ENCODE peak calls at places on chromosomes 6 and 20, in seven cellular contexts. J is Peyer's patch; V is AG04450; E is neural progenitor cell; Y is right atrium auricular region; A is aorta; N is naive thymus-derived CD4-positive, alpha-beta T cell. F is an unnamed sample. For H3K9me3, the result is how much of the 10 kb centered on the place peaks cover.

GRCh38 chr6:152720964-152721363 is 23.3 kb downstream of the MYCT1 start:
- DNase-seq in J (no peak), A (no peak), Y (no peak), V (no peak), E (no peak), N (no peak), F (no peak)

GRCh38 chr6:33314515-33314942 is 651 bp upstream of the TAPBP start:
- DNase-seq in V (no peak), Y (peak), J (peak), N (peak), A (peak), E (peak), F (peak)

GRCh38 chr6:1617466-1618304 is 8.0 kb downstream of the FOXC1 start:
- DNase-seq in J (no peak), V (no peak), E (peak), N (no peak), A (peak), Y (no peak), F (peak)

GRCh38 chr6:150622941-150623874 is 23.5 kb downstream of the PLEKHG1 start:
- DNase-seq in E (no peak), J (no peak), Y (no peak), V (no peak), A (no peak), N (no peak), F (no peak)

GRCh38 chr6:161088676-161089328 is 97.2 kb downstream of the MAP3K4 start:
- DNase-seq in E (peak), N (no peak), J (no peak), Y (no peak), A (no peak), V (no peak), F (no peak)

GRCh38 chr20:50628853-50629674 is 62.3 kb downstream of the RIPOR3 start:
- DNase-seq in A (no peak), V (no peak), E (no peak), J (no peak), Y (no peak), N (no peak), F (no peak)

GRCh38 chr20:36470482-36471062 is 70.7 kb upstream of the MYL9 start:
- DNase-seq in E (no peak), V (no peak), N (no peak), A (no peak), J (no peak), Y (no peak), F (no peak)

GRCh38 chr6:19834858-19835257 is 2.3 kb upstream of the ID4 start:
- DNase-seq in V (no peak), Y (no peak), A (no peak), N (no peak), E (no peak), J (no peak), F (no peak)

GRCh38 chr6:84119277-84119676 is 85.7 kb downstream of the MRAP2 start:
- DNase-seq in A (no peak), V (no peak), E (no peak), J (no peak), Y (no peak), N (no peak), F (no peak)

GRCh38 chr20:36399147-36399968 is 93.2 kb downstream of the DLGAP4 start:
- DNase-seq in A (no peak), V (no peak), J (no peak), N (peak), Y (no peak), E (peak), F (no peak)

GRCh38 chr6:22442826-22443225 is 126.5 kb upstream of the HDGFL1 start:
- DNase-seq in V (no peak), A (no peak), Y (no peak), N (no peak), J (no peak), E (no peak), F (no peak)

GRCh38 chr6:33008944-33009861 is at the start of gene HLA-DOA:
- DNase-seq in J (no peak), Y (no peak), N (no peak), A (peak), V (no peak), E (peak), F (no peak)

GRCh38 chr6:139271056-139271455 is 20.7 kb downstream of the TXLNB start:
- DNase-seq in E (no peak), A (no peak), N (no peak), J (no peak), V (peak), Y (no peak), F (no peak)

GRCh38 chr6:13486679-13487121 is 700 bp downstream of the GFOD1 start:
- DNase-seq in Y (peak), J (peak), N (peak), E (peak), A (peak), V (no peak), F (peak)

GRCh38 chr20:40446868-40447267 is 242.2 kb downstream of the MAFB start:
- DNase-seq in E (no peak), V (no peak), J (no peak), Y (no peak), A (no peak), N (no peak), F (no peak)

GRCh38 chr6:13397359-13398080 is 69.2 kb upstream of the TBC1D7 start:
- DNase-seq in E (no peak), A (no peak), V (no peak), N (no peak), Y (no peak), J (peak), F (no peak)

GRCh38 chr6:40900791-40901190 is 138.2 kb downstream of the UNC5CL start:
- DNase-seq in J (no peak), A (no peak), V (no peak), E (no peak), Y (no peak), N (no peak), F (no peak)

GRCh38 chr6:6008648-6009421 is 2.1 kb upstream of the NRN1 start:
- DNase-seq in V (no peak), A (peak), Y (no peak), N (peak), E (peak), J (peak), F (peak)

GRCh38 chr20:53786445-53787267 is 193.0 kb upstream of the ZNF217 start:
- DNase-seq in Y (peak), A (no peak), E (no peak), J (no peak), N (no peak), V (no peak), F (no peak)

GRCh38 chr6:55941713-55942112 is 66.3 kb upstream of the BMP5 start:
- DNase-seq in Y (no peak), A (no peak), V (no peak), N (no peak), J (no peak), E (no peak), F (no peak)

GRCh38 chr20:49890651-49891361 is 24.5 kb downstream of the SPATA2 start:
- DNase-seq in E (peak), N (no peak), V (no peak), J (no peak), Y (no peak), A (no peak), F (no peak)

GRCh38 chr6:79985128-79985527 is 19.3 kb upstream of the TTK start:
- DNase-seq in Y (no peak), E (no peak), V (no peak), N (no peak), J (no peak), A (no peak), F (no peak)

GRCh38 chr6:87146363-87146762 is 9.0 kb upstream of the ZNF292 start:
- DNase-seq in A (no peak), N (no peak), J (no peak), E (no peak), V (no peak), Y (no peak), F (no peak)

GRCh38 chr6:129766959-129767728 is 57.2 kb upstream of the ARHGAP18 start:
- DNase-seq in A (peak), E (peak), Y (no peak), J (peak), N (peak), V (peak), F (peak)
- H3K4me3 ChIP-seq in A (no peak), E (peak), Y (peak), J (peak), N (peak), V (peak), F (peak)

DNA sequence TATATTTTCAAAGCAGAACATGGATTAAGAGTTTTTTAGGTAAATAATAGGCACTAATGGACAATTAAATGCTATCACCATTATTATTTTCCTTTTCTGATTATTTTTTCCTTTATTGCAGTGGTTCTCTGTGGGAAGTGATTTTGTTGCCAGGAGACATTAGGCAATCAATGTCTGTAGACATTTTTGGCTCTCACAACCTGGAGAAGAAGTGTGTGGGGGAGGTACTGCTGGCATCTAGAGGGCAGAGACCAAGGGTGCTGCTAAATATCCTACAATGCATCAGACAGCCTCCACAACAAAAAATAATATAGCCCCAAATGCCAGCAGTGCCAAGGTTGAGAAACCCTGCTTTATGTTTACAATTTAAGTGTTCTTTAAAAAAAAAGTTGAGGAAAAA is 8.3 kb downstream of the IFNGR1 start:
- DNase-seq in V (no peak), A (no peak), N (no peak), J (no peak), E (no peak), Y (no peak), F (no peak)
- H3K9me3 ChIP-seq in V (under half), A (under half), N (under half), J (under half), E (under half), Y (under half), F (under half)

DNA sequence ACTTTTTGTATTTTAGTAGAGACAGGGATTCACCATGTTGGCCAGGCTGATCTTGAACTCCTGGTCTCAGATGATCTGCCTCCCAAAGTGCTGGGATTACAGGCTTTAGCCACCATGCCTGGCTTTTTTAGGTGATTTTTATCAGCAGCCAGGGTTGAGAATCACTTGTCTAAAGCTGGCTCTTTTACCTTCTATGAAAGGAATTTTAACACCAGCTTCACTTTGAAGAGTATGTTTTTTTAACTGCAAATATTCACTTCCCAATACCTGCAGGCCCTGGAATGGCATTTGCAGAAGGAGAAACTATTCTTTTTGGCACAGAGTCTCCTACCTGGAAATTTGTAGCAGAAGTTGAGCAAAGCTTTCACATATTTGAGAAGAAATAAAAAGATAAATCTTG is 63.6 kb upstream of the NAA20 start:
- DNase-seq in N (no peak), A (no peak), Y (no peak), J (no peak), E (no peak), V (no peak), F (no peak)
- H3K27ac ChIP-seq in N (no peak), A (no peak), Y (no peak), J (no peak), E (no peak), V (no peak), F (no peak)

GRCh38 chr20:19328676-19329075 is 116.2 kb downstream of the SLC24A3 start:
- DNase-seq in E (no peak), Y (peak), N (no peak), J (no peak), V (no peak), A (no peak), F (no peak)
- H3K4me3 ChIP-seq in E (no peak), Y (no peak), N (no peak), J (no peak), V (no peak), A (no peak), F (no peak)

GRCh38 chr6:76481101-76481500 is 408.6 kb upstream of the IMPG1 start:
- DNase-seq in J (no peak), N (no peak), V (no peak), Y (no peak), E (peak), A (no peak), F (no peak)
- H3K9me3 ChIP-seq in J (under half), N (under half), V (under half), Y (under half), E (under half), A (under half), F (under half)

GRCh38 chr20:62014889-62015375 is 50.7 kb downstream of the TAF4 start:
- DNase-seq in A (no peak), V (no peak), N (no peak), Y (no peak), J (no peak), E (no peak), F (no peak)
- H3K27ac ChIP-seq in A (no peak), V (no peak), N (no peak), Y (no peak), J (no peak), E (no peak), F (no peak)

GRCh38 chr6:170584954-170585498 is 589 bp upstream of the PDCD2 start:
- DNase-seq in J (no peak), N (no peak), A (no peak), V (no peak), Y (no peak), E (no peak), F (no peak)

GRCh38 chr6:170596426-170596825 is 12.0 kb upstream of the PDCD2 start:
- DNase-seq in E (no peak), J (no peak), V (no peak), A (no peak), N (no peak), Y (no peak), F (no peak)

DNA sequence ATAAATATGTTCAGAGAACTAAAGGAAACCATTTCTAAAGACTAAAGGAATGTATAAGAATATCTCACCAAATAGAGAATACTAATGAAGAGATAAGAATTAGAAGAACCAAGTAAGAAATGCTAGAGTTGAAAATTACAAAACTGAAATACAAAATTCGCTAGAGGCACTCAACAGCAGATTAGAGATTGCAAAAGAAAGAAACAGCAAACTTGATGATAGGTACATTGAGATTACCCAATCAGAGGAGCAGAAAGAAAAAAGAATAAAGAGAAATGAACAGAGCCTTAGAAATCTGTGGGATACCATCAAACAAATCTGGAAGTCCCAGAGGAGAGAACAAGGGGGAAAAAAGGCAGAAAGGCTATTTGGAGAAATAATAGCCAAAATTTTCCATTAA is 6.3 kb upstream of the PDCD2 start:
- DNase-seq in V (no peak), J (no peak), N (no peak), A (no peak), Y (no peak), E (no peak), F (no peak)
- H3K4me3 ChIP-seq in V (no peak), J (no peak), N (no peak), A (no peak), Y (no peak), E (no peak), F (no peak)

GRCh38 chr20:58362117-58362516 is 26.9 kb upstream of the VAPB start:
- DNase-seq in Y (no peak), N (no peak), V (no peak), J (no peak), E (no peak), A (no peak), F (no peak)

GRCh38 chr20:58362970-58363369 is 26.1 kb upstream of the VAPB start:
- DNase-seq in V (no peak), N (no peak), A (no peak), J (no peak), E (no peak), Y (no peak), F (no peak)

GRCh38 chr20:58361549-58361948 is 27.5 kb upstream of the VAPB start:
- DNase-seq in Y (peak), V (no peak), J (no peak), E (no peak), N (no peak), A (no peak), F (no peak)

GRCh38 chr20:58359441-58359840 is 29.6 kb upstream of the VAPB start:
- DNase-seq in E (peak), Y (no peak), J (no peak), A (no peak), V (no peak), N (no peak), F (no peak)
- H3K9me3 ChIP-seq in E (under half), Y (under half), J (under half), A (under half), V (under half), N (under half), F (under half)

GRCh38 chr6:166335378-166336366 is 6.7 kb downstream of the SFT2D1 start:
- DNase-seq in A (no peak), J (no peak), N (no peak), Y (no peak), V (no peak), E (no peak), F (no peak)

GRCh38 chr6:166331503-166332133 is 10.7 kb downstream of the SFT2D1 start:
- DNase-seq in A (no peak), J (no peak), E (no peak), N (no peak), Y (no peak), V (no peak), F (no peak)

GRCh38 chr6:166333172-166333995 is 9.0 kb downstream of the SFT2D1 start:
- DNase-seq in J (no peak), A (no peak), N (peak), V (no peak), E (no peak), Y (no peak), F (no peak)

GRCh38 chr6:166334878-166335277 is 7.5 kb downstream of the SFT2D1 start:
- DNase-seq in Y (no peak), E (no peak), N (no peak), J (no peak), V (no peak), A (no peak), F (no peak)

DNA sequence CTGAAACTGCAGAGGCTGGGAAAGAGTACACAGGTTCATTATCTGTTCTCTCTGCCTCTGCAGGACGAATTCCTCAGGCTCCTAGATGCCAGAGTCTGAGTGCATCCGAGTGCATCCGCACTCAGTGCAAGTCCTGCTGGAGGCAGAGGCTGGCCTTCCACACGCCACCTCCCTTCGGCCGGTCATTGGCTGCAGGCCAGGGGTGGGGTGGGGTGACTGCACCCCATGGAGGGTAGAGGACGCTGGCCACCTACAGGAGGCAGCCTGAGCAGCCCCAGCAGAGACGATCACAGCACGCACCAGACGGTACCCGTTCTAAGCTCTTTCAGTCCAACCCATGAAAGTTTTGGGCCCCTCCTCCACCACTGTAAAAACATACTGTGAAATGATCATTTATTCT is 11.7 kb downstream of the SFT2D1 start:
- DNase-seq in E (peak), N (no peak), V (no peak), J (peak), Y (no peak), A (no peak), F (no peak)
- H3K27ac ChIP-seq in E (no peak), N (no peak), V (no peak), J (no peak), Y (no peak), A (no peak), F (no peak)